ENCODE peak calls at places on chromosomes 7 and 10, in six cellular contexts. K is PC-9, Q is suprapubic skin, D is heart left ventricle, T is fibroblast of mammary gland, P is choroid plexus epithelial cell. H is an unnamed sample.

GRCh38 chr10:35083242-35083641 is 6.9 kb downstream of the CUL2 start:
- DNase-seq in T (no peak), D (no peak), K (no peak), Q (no peak), P (no peak), H (no peak)

GRCh38 chr7:134255814-134256213 is 60.9 kb downstream of the SLC35B4 start:
- DNase-seq in K (no peak), P (no peak), D (no peak), Q (no peak), T (peak; percentile 3), H (no peak)

GRCh38 chr10:48897438-48897790 is 42.2 kb downstream of the LRRC18 start:
- DNase-seq in Q (no peak), P (no peak), D (no peak), K (no peak), T (no peak), H (no peak)

GRCh38 chr10:88849224-88849623 is 2.4 kb downstream of the ANKRD22 start:
- DNase-seq in T (peak; percentile 66), Q (no peak), D (no peak), P (peak; percentile 65), K (no peak), H (no peak)

GRCh38 chr7:131203291-131203976 is 124.2 kb upstream of the MKLN1 start:
- DNase-seq in K (no peak), T (peak; percentile 49), Q (no peak), D (no peak), P (no peak), H (peak; percentile 33)

GRCh38 chr10:77710759-77711682 is 73.4 kb upstream of the KCNMA1 start:
- DNase-seq in Q (no peak), D (peak; percentile 89), K (peak; percentile 73), T (peak; percentile 51), P (peak; percentile 67), H (peak; percentile 86)

GRCh38 chr10:5038703-5039102 is 35.0 kb upstream of the AKR1C2 start:
- DNase-seq in K (no peak), D (no peak), Q (no peak), T (peak; percentile 70), P (peak; percentile 49), H (no peak)

GRCh38 chr7:23264916-23265458 is 18.4 kb downstream of the GPNMB start:
- DNase-seq in Q (no peak), P (no peak), D (no peak), T (no peak), K (no peak), H (no peak)

GRCh38 chr7:130133029-130133774 is 62.9 kb downstream of the KLHDC10 start:
- DNase-seq in D (no peak), Q (no peak), K (no peak), T (no peak), P (no peak), H (no peak)

GRCh38 chr7:85564861-85565630 is 378.2 kb upstream of the SEMA3D start:
- DNase-seq in K (no peak), Q (no peak), P (no peak), T (no peak), D (no peak), H (no peak)

GRCh38 chr7:98372993-98373392 is 27.9 kb downstream of the BAIAP2L1 start:
- DNase-seq in T (peak; percentile 90), Q (no peak), P (peak; percentile 77), K (no peak), D (no peak), H (no peak)

GRCh38 chr10:124605481-124605855 is 138.7 kb downstream of the FAM53B start:
- DNase-seq in Q (no peak), P (no peak), D (peak; percentile 10), K (no peak), T (no peak), H (no peak)

GRCh38 chr7:33750177-33750576 is 155.2 kb upstream of the BMPER start:
- DNase-seq in P (peak; percentile 51), D (no peak), Q (no peak), K (no peak), T (peak; percentile 59), H (no peak)

GRCh38 chr7:96739609-96740008 is 30.0 kb upstream of the SEM1 start:
- DNase-seq in D (no peak), T (no peak), K (no peak), P (peak; percentile 12), Q (no peak), H (no peak)

GRCh38 chr7:6235029-6235627 is 37.3 kb downstream of the CYTH3 start:
- DNase-seq in Q (no peak), D (no peak), K (no peak), T (no peak), P (no peak), H (peak; percentile 61)
- H3K4me3 ChIP-seq in Q (no peak overlapping the region), D (no peak overlapping the region), K (no peak overlapping the region), T (no peak overlapping the region), P (no peak overlapping the region), H (peak overlapping the region; percentile 29)

GRCh38 chr7:157519798-157520244 is 183.0 kb downstream of the DNAJB6 start:
- DNase-seq in K (no peak), P (no peak), T (no peak), D (no peak), Q (no peak), H (no peak)
- H3K4me3 ChIP-seq in K (no peak overlapping the region), P (no peak overlapping the region), T (no peak overlapping the region), D (no peak overlapping the region), Q (no peak overlapping the region), H (no peak overlapping the region)

GRCh38 chr10:33258951-33259350 is 75.5 kb downstream of the NRP1 start:
- DNase-seq in Q (no peak), D (no peak), P (peak; percentile 83), T (no peak), K (no peak), H (no peak)
- H3K4me3 ChIP-seq in Q (no peak overlapping the region), D (no peak overlapping the region), P (no peak overlapping the region), T (no peak overlapping the region), K (no peak overlapping the region), H (no peak overlapping the region)

GRCh38 chr7:81770823-81771222 is 976 bp upstream of the HGF start:
- DNase-seq in Q (no peak), P (no peak), K (no peak), T (no peak), D (no peak), H (no peak)

GRCh38 chr7:81774496-81774895 is 4.6 kb upstream of the HGF start:
- DNase-seq in D (no peak), K (no peak), Q (no peak), T (no peak), P (no peak), H (no peak)

GRCh38 chr7:81769891-81770818 is at the start of gene HGF:
- DNase-seq in K (no peak), D (peak; percentile 55), P (peak; percentile 76), T (peak; percentile 87), Q (no peak), H (peak; percentile 58)

GRCh38 chr7:81767883-81768282 is 2.0 kb downstream of the HGF start:
- DNase-seq in D (no peak), P (no peak), Q (no peak), K (no peak), T (peak; percentile 71), H (peak; percentile 14)

DNA sequence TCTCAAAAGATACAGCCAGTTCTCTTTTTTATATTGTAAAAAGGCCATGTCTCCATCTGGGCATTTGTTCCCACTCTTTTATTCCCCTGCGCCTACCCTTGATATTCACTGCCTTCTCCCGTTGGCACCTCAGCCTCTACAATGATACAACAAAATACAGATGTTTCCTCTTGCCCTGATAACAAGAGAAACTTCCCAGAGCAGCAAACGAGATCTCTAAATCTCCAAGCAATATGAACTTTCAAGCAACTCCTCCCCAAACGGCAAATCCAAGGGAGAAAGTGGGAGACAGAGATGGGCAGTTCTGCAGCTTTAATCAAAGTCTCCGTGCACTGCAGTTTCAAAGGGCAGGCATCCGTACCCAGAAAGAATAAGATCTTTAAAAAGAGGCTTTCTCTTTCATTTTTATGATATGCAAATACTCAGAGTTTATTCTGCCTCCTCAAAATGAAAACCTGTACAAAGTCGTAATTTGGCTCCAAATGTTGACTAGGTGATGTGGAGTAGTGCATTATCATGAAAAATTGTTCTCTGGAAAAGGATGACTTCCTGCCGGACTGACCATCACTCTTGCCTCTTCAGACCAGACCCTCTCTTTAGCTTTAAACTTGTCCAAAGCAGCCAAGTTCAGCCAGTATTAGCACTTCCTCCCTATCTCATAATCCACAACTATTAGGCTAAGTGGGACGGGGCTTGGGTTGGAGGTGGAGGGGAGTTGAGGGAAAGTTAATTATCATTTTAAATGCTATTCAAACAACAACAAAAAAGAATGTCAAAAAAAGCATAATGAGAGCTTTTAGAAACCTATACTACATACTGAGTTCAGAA is 682 bp downstream of the HGF start:
- DNase-seq in Q (no peak), D (no peak), T (no peak), P (no peak), K (no peak), H (no peak)
- H3K4me3 ChIP-seq in Q (peak overlapping the region; percentile 43), D (peak overlapping the region; percentile 48), T (peak overlapping the region; percentile 69), P (peak overlapping the region; percentile 57), K (no peak overlapping the region), H (peak overlapping the region; percentile 54)

GRCh38 chr7:73768661-73769480 is 1.2 kb downstream of the CLDN3 start:
- DNase-seq in D (no peak), Q (no peak), T (no peak), P (no peak), K (no peak), H (no peak)
- H3K4me3 ChIP-seq in D (no peak overlapping the region), Q (peak overlapping the region; percentile 43), T (no peak overlapping the region), P (no peak overlapping the region), K (no peak overlapping the region), H (no peak overlapping the region)